ENCODE peak calls at places on chromosomes 2 and 18, in seven cellular contexts. S, A, I, L, Z, O and K are unnamed samples.

GRCh38 chr2:219737270-219737691 is 109.9 kb downstream of the SLC4A3 start:
- DNase-seq in L (no peak), A (peak), Z (no peak), S (peak), I (peak), O (peak), K (peak)

GRCh38 chr2:27747827-27748352 is 23.6 kb upstream of the MRPL33 start:
- DNase-seq in S (no peak), I (no peak), L (no peak), A (no peak), Z (no peak), O (no peak), K (no peak)

GRCh38 chr2:47486858-47487497 is 84.0 kb downstream of the MSH2 start:
- DNase-seq in Z (no peak), S (peak), A (no peak), L (no peak), O (no peak), I (no peak), K (no peak)

GRCh38 chr2:195861821-195862220 is 204.8 kb downstream of the SLC39A10 start:
- DNase-seq in O (no peak), I (peak), L (no peak), A (no peak), S (peak), Z (no peak), K (no peak)

GRCh38 chr2:8065191-8065590 is 616.7 kb upstream of the ID2 start:
- DNase-seq in I (no peak), S (no peak), A (no peak), O (no peak), L (no peak), Z (no peak), K (no peak)

GRCh38 chr2:62724886-62725711 is 19.6 kb downstream of the EHBP1 start:
- DNase-seq in O (no peak), Z (peak), A (peak), I (no peak), S (peak), L (no peak), K (no peak)

GRCh38 chr2:38666578-38666926 is 638 bp downstream of the GALM start:
- DNase-seq in S (peak), A (no peak), L (peak), I (peak), Z (no peak), O (no peak), K (no peak)

GRCh38 chr2:217912030-217913024 is 90.5 kb downstream of the TNS1 start:
- DNase-seq in A (no peak), Z (no peak), O (no peak), I (no peak), L (no peak), S (no peak), K (no peak)

GRCh38 chr2:72973566-72974435 is 56.5 kb downstream of the EMX1 start:
- DNase-seq in L (peak), I (peak), O (peak), S (peak), A (peak), Z (peak), K (peak)

GRCh38 chr2:6922201-6922656 is 5.0 kb downstream of the RNF144A start:
- DNase-seq in Z (no peak), L (no peak), S (no peak), O (no peak), A (peak), I (no peak), K (no peak)

GRCh38 chr2:168348076-168348475 is 100.7 kb upstream of the STK39 start:
- DNase-seq in Z (no peak), I (peak), L (peak), S (peak), A (peak), O (peak), K (no peak)

GRCh38 chr18:5546660-5547059 is 2.9 kb upstream of the EPB41L3 start:
- DNase-seq in Z (no peak), L (peak), I (peak), A (peak), S (no peak), O (no peak), K (peak)

GRCh38 chr2:201697899-201698298 is 545 bp downstream of the MPP4 start:
- DNase-seq in Z (no peak), O (no peak), I (peak), L (no peak), S (peak), A (no peak), K (peak)

GRCh38 chr2:143397886-143398614 is 268.8 kb downstream of the ARHGAP15 start:
- DNase-seq in O (no peak), A (no peak), Z (no peak), S (peak), I (peak), L (no peak), K (peak)

GRCh38 chr2:163943403-163944356 is 207.9 kb upstream of the FIGN start:
- DNase-seq in I (no peak), L (peak), A (no peak), Z (no peak), O (no peak), S (no peak), K (no peak)

GRCh38 chr2:170822292-170822884 is 5.7 kb downstream of the GAD1 start:
- DNase-seq in L (no peak), A (peak), S (no peak), Z (peak), O (no peak), I (no peak), K (no peak)

GRCh38 chr2:174312581-174313234 is 22.0 kb upstream of the SP9 start:
- DNase-seq in I (no peak), S (no peak), O (no peak), L (no peak), Z (no peak), A (no peak), K (no peak)

GRCh38 chr2:74690571-74690970 is 36.5 kb downstream of the SEMA4F start:
- DNase-seq in Z (peak), S (peak), A (peak), O (peak), I (peak), L (peak), K (peak)

GRCh38 chr2:11097988-11098387 is 57.3 kb upstream of the SLC66A3 start:
- DNase-seq in L (no peak), A (no peak), S (no peak), O (no peak), Z (no peak), I (no peak), K (no peak)